ENCODE peak calls at places on chromosome 2, in eight cellular contexts. J is nephron progenitor cell; F is SJSA1; A is activated B cell treated with CpG ODN at 0.5 μM for 24 hours; N is left lung; H is activated CD8-positive, alpha-beta memory T cell treated with anti-CD3 and anti-CD28 coated beads for 24 hours; W is HTR-8/SVneo; C is activated gamma-delta T cell treated with Interleukin-2 at 50 U/mL for 16 hours. O is an unnamed sample.

GRCh38 chr2:80573950-80574349 is 269.4 kb upstream of the LRRTM1 start:
- DNase-seq in J (no peak), F (no peak), A (no peak), N (no peak), H (no peak), W (no peak), C (no peak), O (no peak)

GRCh38 chr2:33782395-33783239 is 183.5 kb upstream of the FAM98A start:
- DNase-seq in J (no peak), F (no peak), A (no peak), N (no peak), H (no peak), W (no peak), C (no peak), O (no peak)

GRCh38 chr2:71498261-71498701 is 44.9 kb downstream of the DYSF start:
- DNase-seq in J (no peak), F (peak), A (no peak), N (no peak), H (no peak), W (peak), C (no peak), O (no peak)

GRCh38 chr2:112644155-112644932 is 1.4 kb upstream of the SLC20A1 start:
- DNase-seq in J (no peak), F (peak), A (no peak), N (no peak), H (peak), W (peak), C (no peak), O (no peak)

GRCh38 chr2:171237754-171238505 is 77.2 kb upstream of the TLK1 start:
- DNase-seq in J (no peak), F (no peak), A (no peak), N (no peak), H (no peak), W (no peak), C (no peak), O (no peak)

GRCh38 chr2:127661072-127661618 is 14.2 kb downstream of the LIMS2 start:
- DNase-seq in J (no peak), F (no peak), A (peak), N (no peak), H (no peak), W (no peak), C (no peak), O (no peak)

GRCh38 chr2:12935226-12935625 is 218.5 kb downstream of the TRIB2 start:
- DNase-seq in J (no peak), F (no peak), A (no peak), N (no peak), H (no peak), W (no peak), C (no peak), O (no peak)

GRCh38 chr2:59933948-59934347 is 619.5 kb downstream of the BCL11A start:
- DNase-seq in J (no peak), F (no peak), A (no peak), N (no peak), H (no peak), W (no peak), C (no peak), O (no peak)

GRCh38 chr2:157777425-157777824 is 98.7 kb downstream of the ACVR1 start:
- DNase-seq in J (peak), F (no peak), A (no peak), N (no peak), H (peak), W (peak), C (peak), O (peak)